ENCODE peak calls at places on chromosome 1, in nine cellular contexts. T is sigmoid colon; L is H9; V is progenitor cell of endocrine pancreas; S is CD8-positive, alpha-beta T cell; G is tibial nerve; B is GM10248; Y is cardiac fibroblast; J is AG09309. W is an unnamed sample.

GRCh38 chr1:204353213-204353910 is 6.4 kb downstream of the PLEKHA6 start:
- DNase-seq in T (no peak), L (no peak), V (no peak), S (no peak), G (no peak), B (no peak), Y (no peak), J (no peak), W (no peak)

GRCh38 chr1:39418223-39418622 is 73.2 kb upstream of the BMP8A start:
- DNase-seq in T (no peak), L (no peak), V (no peak), S (no peak), G (no peak), B (no peak), Y (no peak), J (no peak), W (no peak)

GRCh38 chr1:180211156-180211859 is 18.8 kb upstream of the LHX4 start:
- DNase-seq in T (no peak), L (no peak), V (no peak), S (no peak), G (no peak), B (no peak), Y (no peak), J (no peak), W (no peak)

GRCh38 chr1:64488862-64489261 is 18.9 kb downstream of the CACHD1 start:
- DNase-seq in T (no peak), L (no peak), V (no peak), S (no peak), G (no peak), B (no peak), Y (no peak), J (no peak), W (no peak)

GRCh38 chr1:52633291-52633754 is 355 bp downstream of the SHISAL2A start:
- DNase-seq in T (no peak), L (peak; percentile 59), V (peak; percentile 14), S (peak; percentile 27), G (no peak), B (peak; percentile 34), Y (no peak), J (no peak), W (peak; percentile 50)

GRCh38 chr1:185050823-185051451 is 5.6 kb downstream of the RNF2 start:
- DNase-seq in T (no peak), L (no peak), V (no peak), S (no peak), G (no peak), B (no peak), Y (no peak), J (no peak), W (no peak)

GRCh38 chr1:212981571-212982328 is 31.4 kb downstream of the VASH2 start:
- DNase-seq in T (no peak), L (peak; percentile 41), V (no peak), S (no peak), G (no peak), B (no peak), Y (no peak), J (no peak), W (peak; percentile 22)

GRCh38 chr1:108097057-108097456 is 103.1 kb downstream of the SLC25A24 start:
- DNase-seq in T (no peak), L (no peak), V (no peak), S (no peak), G (no peak), B (no peak), Y (no peak), J (no peak), W (no peak)

GRCh38 chr1:42210421-42211133 is 46.0 kb upstream of the GUCA2A start:
- DNase-seq in T (no peak), L (no peak), V (no peak), S (no peak), G (no peak), B (no peak), Y (peak; percentile 36), J (no peak), W (no peak)

GRCh38 chr1:113072757-113073456 is at the start of gene LRIG2:
- DNase-seq in T (peak; percentile 99), L (peak; percentile 99), V (peak; percentile 92), S (peak; percentile 97), G (peak; percentile 99), B (peak; percentile 95), Y (peak; percentile 98), J (peak; percentile 92), W (peak; percentile 92)
- TF ChIP-seq CTCF in T (peak; percentile 88), L (peak; percentile 94), V (peak; percentile 92), S (peak; percentile 93), G (peak; percentile 88), B (peak; percentile 94), Y (peak; percentile 83), J (peak; percentile 82), W (peak; percentile 78)

GRCh38 chr1:68160021-68160420 is 72.3 kb downstream of the WLS start:
- DNase-seq in T (no peak), L (no peak), V (no peak), S (no peak), G (no peak), B (no peak), Y (no peak), J (no peak), W (no peak)

GRCh38 chr1:68164970-68165369 is 67.4 kb downstream of the WLS start:
- DNase-seq in T (no peak), L (no peak), V (no peak), S (no peak), G (no peak), B (no peak), Y (no peak), J (no peak), W (no peak)

GRCh38 chr1:68163220-68163619 is 69.1 kb downstream of the WLS start:
- DNase-seq in T (no peak), L (no peak), V (no peak), S (no peak), G (no peak), B (no peak), Y (no peak), J (no peak), W (no peak)

GRCh38 chr1:68165665-68166064 is 66.7 kb downstream of the WLS start:
- DNase-seq in T (no peak), L (no peak), V (no peak), S (no peak), G (no peak), B (no peak), Y (no peak), J (no peak), W (no peak)

GRCh38 chr1:68162761-68163160 is 69.6 kb downstream of the WLS start:
- DNase-seq in T (no peak), L (peak; percentile 59), V (no peak), S (no peak), G (no peak), B (no peak), Y (no peak), J (no peak), W (no peak)
- TF ChIP-seq CTCF in T (no peak), L (peak; percentile 64), V (no peak), S (no peak), G (peak; percentile 5), B (no peak), Y (no peak), J (peak; percentile 20), W (peak; percentile 13)

GRCh38 chr1:90922996-90923395 is 98.8 kb downstream of the ZNF644 start:
- DNase-seq in T (no peak), L (no peak), V (no peak), S (no peak), G (no peak), B (no peak), Y (no peak), J (no peak), W (no peak)

GRCh38 chr1:90922202-90922601 is 99.6 kb downstream of the ZNF644 start:
- DNase-seq in T (no peak), L (no peak), V (no peak), S (no peak), G (no peak), B (no peak), Y (no peak), J (no peak), W (no peak)

GRCh38 chr1:90926971-90927370 is 94.9 kb downstream of the ZNF644 start:
- DNase-seq in T (no peak), L (peak; percentile 48), V (no peak), S (no peak), G (no peak), B (no peak), Y (no peak), J (no peak), W (no peak)

GRCh38 chr1:90924982-90925381 is 96.9 kb downstream of the ZNF644 start:
- DNase-seq in T (no peak), L (peak; percentile 66), V (no peak), S (no peak), G (no peak), B (no peak), Y (no peak), J (no peak), W (no peak)

DNA sequence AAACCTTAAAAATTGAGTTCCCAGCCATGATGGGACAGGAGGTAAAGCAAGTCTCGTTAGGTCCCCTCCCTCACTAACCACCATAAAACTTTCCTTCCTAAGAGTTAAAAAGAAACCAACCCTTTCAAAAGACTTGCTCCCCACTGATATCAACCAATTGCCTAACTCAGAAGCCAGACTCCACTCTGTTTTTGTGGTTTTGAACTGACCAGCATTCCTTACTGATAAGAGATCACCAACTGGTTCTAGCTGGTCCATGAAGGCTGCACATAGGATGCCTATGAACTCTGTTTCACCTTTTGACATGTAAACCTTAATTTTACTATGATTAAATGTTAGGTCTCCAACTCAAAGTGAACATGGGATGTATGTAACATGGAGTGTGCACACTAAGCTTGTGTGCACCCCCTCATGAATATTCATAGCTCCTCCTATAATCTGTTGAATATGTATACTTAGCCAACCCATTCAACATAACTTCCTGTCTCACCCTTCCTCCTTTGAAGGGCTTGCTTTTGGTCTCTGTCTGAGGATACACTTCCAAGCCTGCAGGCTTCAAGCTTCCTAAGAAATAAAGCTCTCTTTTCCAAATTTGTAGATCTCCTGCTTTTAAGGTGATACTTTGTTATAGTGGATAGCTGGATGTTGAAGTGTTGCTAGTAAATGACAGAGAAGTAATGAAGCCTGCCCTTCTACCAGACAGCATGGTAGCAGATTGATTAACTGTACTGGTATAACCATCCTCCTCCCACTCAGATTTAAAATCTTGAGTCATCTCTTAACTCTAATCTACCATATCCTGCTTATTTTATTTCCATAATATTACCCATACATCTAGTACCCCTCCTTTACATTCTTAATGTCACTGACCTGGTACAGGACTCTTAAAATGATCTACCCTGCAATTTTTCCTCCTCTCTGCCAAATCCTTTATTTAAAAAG is 95.6 kb downstream of the ZNF644 start:
- DNase-seq in T (no peak), L (no peak), V (no peak), S (no peak), G (no peak), B (no peak), Y (peak; percentile 68), J (peak; percentile 16), W (no peak)
- TF ChIP-seq CTCF in T (no peak), L (no peak), V (no peak), S (no peak), G (no peak), B (no peak), Y (no peak), J (no peak), W (no peak)

GRCh38 chr1:165152727-165153126 is 203.8 kb downstream of the LMX1A start:
- DNase-seq in T (no peak), L (peak; percentile 49), V (peak; percentile 11), S (no peak), G (no peak), B (no peak), Y (no peak), J (no peak), W (no peak)
- TF ChIP-seq CTCF in T (no peak), L (peak; percentile 64), V (peak; percentile 66), S (no peak), G (no peak), B (no peak), Y (no peak), J (no peak), W (no peak)

GRCh38 chr1:10152709-10153284 is 57.6 kb upstream of the KIF1B start:
- DNase-seq in T (no peak), L (peak; percentile 75), V (no peak), S (no peak), G (no peak), B (peak; percentile 54), Y (peak; percentile 70), J (peak; percentile 4), W (peak; percentile 47)
- TF ChIP-seq CTCF in T (no peak), L (peak; percentile 85), V (peak; percentile 54), S (peak; percentile 33), G (peak; percentile 42), B (peak; percentile 57), Y (peak; percentile 83), J (peak; percentile 85), W (peak; percentile 72)

W was measured in GM13977.